ENCODE peak calls at places on chromosome 17, in six cellular contexts. G, R, J, N, B and D are unnamed samples.

GRCh38 chr17:2871720-2872119 is 75.5 kb downstream of the RAP1GAP2 start:
- DNase-seq in G (no peak), R (no peak), J (no peak), N (no peak), B (no peak), D (no peak)

GRCh38 chr17:42329025-42329976 is 41.0 kb downstream of the STAT5A start:
- DNase-seq in G (no peak), R (no peak), J (peak), N (peak), B (no peak), D (no peak)

GRCh38 chr17:13228711-13229110 is 210.9 kb upstream of the ELAC2 start:
- DNase-seq in G (no peak), R (no peak), J (no peak), N (no peak), B (no peak), D (no peak)

GRCh38 chr17:79633154-79633553 is 22.3 kb upstream of the RBFOX3 start:
- DNase-seq in G (no peak), R (peak), J (no peak), N (no peak), B (no peak), D (no peak)

GRCh38 chr17:39705786-39706348 is 6.0 kb downstream of the ERBB2 start:
- DNase-seq in G (no peak), R (peak), J (no peak), N (no peak), B (no peak), D (no peak)

GRCh38 chr17:47694018-47694817 is at the start of gene TBKBP1:
- DNase-seq in G (no peak), R (peak), J (peak), N (no peak), B (peak), D (peak)

GRCh38 chr17:49061524-49061943 is 64.3 kb downstream of the IGF2BP1 start:
- DNase-seq in G (no peak), R (no peak), J (no peak), N (no peak), B (no peak), D (no peak)

GRCh38 chr17:20236586-20237227 is 227.5 kb downstream of the SPECC1 start:
- DNase-seq in G (no peak), R (no peak), J (no peak), N (no peak), B (no peak), D (no peak)

GRCh38 chr17:74343526-74344284 is 17.7 kb downstream of the KIF19 start:
- DNase-seq in G (no peak), R (no peak), J (no peak), N (no peak), B (no peak), D (no peak)

GRCh38 chr17:80104956-80105375 is 3.6 kb downstream of the GAA start:
- DNase-seq in G (no peak), R (no peak), J (no peak), N (no peak), B (no peak), D (no peak)

GRCh38 chr17:76537288-76537577 is 276 bp downstream of the CYGB start:
- DNase-seq in G (no peak), R (peak), J (no peak), N (no peak), B (no peak), D (no peak)

GRCh38 chr17:32266389-32267269 is 997 bp downstream of the RHBDL3 start:
- DNase-seq in G (no peak), R (no peak), J (no peak), N (no peak), B (no peak), D (no peak)

GRCh38 chr17:75003070-75003956 is 9.2 kb upstream of the MRPL58 start:
- DNase-seq in G (no peak), R (no peak), J (no peak), N (no peak), B (no peak), D (no peak)

GRCh38 chr17:7177954-7178477 is 1.2 kb downstream of the ASGR1 start:
- DNase-seq in G (no peak), R (no peak), J (no peak), N (no peak), B (no peak), D (no peak)

GRCh38 chr17:29038511-29039300 is 4.2 kb upstream of the PIPOX start:
- DNase-seq in G (no peak), R (no peak), J (no peak), N (no peak), B (no peak), D (no peak)

GRCh38 chr17:39167492-39167891 is 1.5 kb upstream of the ARL5C start:
- DNase-seq in G (no peak), R (no peak), J (peak), N (no peak), B (no peak), D (no peak)